ENCODE peak calls at places on chromosomes 4 and X, in ten cellular contexts. U, S, I, D, V, J, P, A, T and X are unnamed samples. For H3K27me3, the result is how much of the 10 kb centered on the place peaks cover.

GRCh38 chrX:138504254-138504653 is 207.3 kb downstream of the FGF13 start:
- DNase-seq in U (no peak), S (no peak), I (no peak), D (no peak), V (no peak), J (no peak), P (no peak), A (no peak), T (no peak), X (no peak)

GRCh38 chrX:298993-299392 is 17.8 kb downstream of the PLCXD1 start:
- DNase-seq in U (no peak), S (no peak), I (no peak), D (no peak), V (no peak), J (no peak), P (no peak), A (no peak), T (no peak), X (no peak)

GRCh38 chrX:17020371-17020770 is 73.9 kb downstream of the REPS2 start:
- DNase-seq in U (no peak), S (no peak), I (no peak), D (peak), V (no peak), J (no peak), P (peak), A (no peak), T (no peak), X (no peak)

GRCh38 chrX:67780694-67781109 is 236.9 kb downstream of the AR start:
- DNase-seq in U (peak), S (peak), I (peak), D (peak), V (peak), J (peak), P (peak), A (no peak), T (peak), X (peak)

GRCh38 chr4:172009461-172009860 is 196.3 kb downstream of the GALNTL6 start:
- DNase-seq in U (no peak), S (no peak), I (no peak), D (no peak), V (no peak), J (no peak), P (no peak), A (no peak), T (no peak), X (no peak)

GRCh38 chr4:183747931-183748664 is 89.0 kb downstream of the TRAPPC11 start:
- DNase-seq in U (no peak), S (no peak), I (no peak), D (no peak), V (peak), J (no peak), P (no peak), A (no peak), T (no peak), X (peak)

GRCh38 chr4:80202784-80203553 is 5.7 kb downstream of the PRDM8 start:
- DNase-seq in U (peak), S (no peak), I (peak), D (no peak), V (no peak), J (no peak), P (no peak), A (peak), T (peak), X (peak)

GRCh38 chr4:165894159-165894558 is 21.1 kb downstream of the TLL1 start:
- DNase-seq in U (no peak), S (no peak), I (no peak), D (no peak), V (no peak), J (no peak), P (no peak), A (no peak), T (no peak), X (no peak)

GRCh38 chr4:14184767-14185166 is 557.2 kb upstream of the BOD1L1 start:
- DNase-seq in U (no peak), S (no peak), I (no peak), D (no peak), V (no peak), J (no peak), P (no peak), A (no peak), T (no peak), X (no peak)

GRCh38 chr4:10079256-10079655 is 37.3 kb downstream of the WDR1 start:
- DNase-seq in U (no peak), S (peak), I (no peak), D (no peak), V (no peak), J (no peak), P (no peak), A (no peak), T (no peak), X (no peak)

GRCh38 chrX:103464071-103464773 is 55.1 kb downstream of the RAB40A start:
- DNase-seq in U (peak), S (no peak), I (peak), D (peak), V (no peak), J (peak), P (peak), A (peak), T (no peak), X (peak)

GRCh38 chrX:81890476-81890875 is 688.6 kb downstream of the SH3BGRL start:
- DNase-seq in U (no peak), S (no peak), I (no peak), D (no peak), V (no peak), J (no peak), P (no peak), A (no peak), T (no peak), X (no peak)

GRCh38 chr4:164937576-164938270 is 39.7 kb downstream of the TRIM61 start:
- DNase-seq in U (peak), S (no peak), I (peak), D (no peak), V (no peak), J (peak), P (peak), A (peak), T (no peak), X (peak)

GRCh38 chr4:15398732-15399131 is 29.1 kb upstream of the C1QTNF7 start:
- DNase-seq in U (no peak), S (no peak), I (no peak), D (no peak), V (no peak), J (no peak), P (no peak), A (no peak), T (no peak), X (no peak)

GRCh38 chr4:182862921-182863320 is 54.3 kb downstream of the DCTD start:
- DNase-seq in U (no peak), S (no peak), I (no peak), D (no peak), V (peak), J (no peak), P (no peak), A (no peak), T (no peak), X (no peak)

GRCh38 chrX:10111364-10112148 is 45.2 kb upstream of the CLCN4 start:
- DNase-seq in U (peak), S (no peak), I (peak), D (peak), V (no peak), J (no peak), P (no peak), A (no peak), T (peak), X (no peak)

GRCh38 chrX:65894138-65894537 is 145.7 kb downstream of the VSIG4 start:
- DNase-seq in U (no peak), S (no peak), I (no peak), D (no peak), V (no peak), J (no peak), P (no peak), A (peak), T (no peak), X (no peak)

GRCh38 chr4:128768373-128768996 is 41.0 kb upstream of the JADE1 start:
- DNase-seq in U (no peak), S (no peak), I (peak), D (no peak), V (no peak), J (peak), P (no peak), A (no peak), T (no peak), X (no peak)

GRCh38 chr4:41177016-41177415 is 37.3 kb downstream of the APBB2 start:
- DNase-seq in U (no peak), S (no peak), I (peak), D (no peak), V (no peak), J (peak), P (no peak), A (no peak), T (no peak), X (no peak)

GRCh38 chr4:81436096-81436495 is 35.6 kb downstream of the RASGEF1B start:
- DNase-seq in U (no peak), S (no peak), I (no peak), D (no peak), V (no peak), J (no peak), P (no peak), A (no peak), T (no peak), X (no peak)

GRCh38 chrX:68261060-68261672 is 172.1 kb downstream of the OPHN1 start:
- DNase-seq in U (no peak), S (no peak), I (no peak), D (no peak), V (no peak), J (no peak), P (peak), A (no peak), T (no peak), X (peak)

GRCh38 chr4:3689576-3690551 is 76.3 kb upstream of the ADRA2C start:
- DNase-seq in U (no peak), S (peak), I (no peak), D (no peak), V (no peak), J (no peak), P (no peak), A (no peak), T (peak), X (no peak)

DNA sequence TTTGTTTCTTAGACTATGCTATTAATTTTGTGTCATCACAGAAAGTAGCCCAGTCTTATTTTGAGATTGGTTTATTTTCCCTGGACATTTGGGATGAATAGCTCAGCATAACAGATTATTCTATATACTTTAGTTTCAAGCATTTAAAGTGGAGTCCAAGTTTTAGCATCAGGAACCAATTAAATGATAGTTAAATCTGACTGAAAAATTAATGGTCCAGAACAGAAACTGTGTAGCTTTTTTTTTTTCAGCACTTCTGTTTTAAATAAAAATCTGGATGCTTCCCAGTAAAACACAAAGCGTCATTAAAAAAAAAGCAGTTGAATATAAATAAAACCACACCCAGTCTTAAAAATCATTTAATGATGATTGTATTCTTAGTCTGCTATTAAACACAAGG is 59.4 kb upstream of the PITX2 start:
- DNase-seq in U (no peak), S (no peak), I (no peak), D (no peak), V (no peak), J (no peak), P (no peak), A (no peak), T (no peak), X (no peak)
- H3K4me3 ChIP-seq in U (no peak), S (no peak), I (no peak), D (no peak), V (no peak), J (no peak), P (no peak), A (no peak), T (no peak), X (no peak)

DNA sequence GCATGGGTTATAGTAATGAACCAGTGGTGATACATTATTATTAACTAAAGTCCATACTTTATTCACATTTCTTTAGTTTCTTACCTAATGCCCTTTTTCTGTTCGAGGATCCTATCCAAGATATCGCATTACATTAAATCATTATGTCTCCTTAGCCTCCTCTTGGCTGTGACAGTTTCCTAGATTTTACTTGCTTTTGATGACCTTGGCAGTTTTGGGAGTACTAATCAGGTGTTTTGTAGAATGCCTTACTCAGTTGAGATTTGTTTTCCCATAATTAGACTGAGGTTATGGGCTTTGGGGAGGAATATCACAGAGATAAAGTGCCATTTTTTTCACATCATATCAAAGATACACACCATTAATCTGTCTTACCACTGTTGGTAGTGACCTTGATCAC is 5.0 kb downstream of the KLHL5 start:
- DNase-seq in U (no peak), S (no peak), I (no peak), D (no peak), V (no peak), J (no peak), P (no peak), A (no peak), T (no peak), X (no peak)
- H3K27me3 ChIP-seq in U (under half), S (under half), I (under half), D (under half), V (under half), J (under half), P (under half), A (under half), T (under half), X (under half)

GRCh38 chr4:186790630-186791029 is 67.0 kb upstream of the FAT1 start:
- DNase-seq in U (no peak), S (no peak), I (no peak), D (no peak), V (no peak), J (no peak), P (no peak), A (no peak), T (no peak), X (no peak)

GRCh38 chr4:186787536-186787935 is 63.9 kb upstream of the FAT1 start:
- DNase-seq in U (no peak), S (no peak), I (no peak), D (no peak), V (no peak), J (no peak), P (no peak), A (no peak), T (no peak), X (no peak)

GRCh38 chr4:186789671-186790070 is 66.0 kb upstream of the FAT1 start:
- DNase-seq in U (no peak), S (no peak), I (peak), D (no peak), V (no peak), J (no peak), P (no peak), A (no peak), T (no peak), X (no peak)

DNA sequence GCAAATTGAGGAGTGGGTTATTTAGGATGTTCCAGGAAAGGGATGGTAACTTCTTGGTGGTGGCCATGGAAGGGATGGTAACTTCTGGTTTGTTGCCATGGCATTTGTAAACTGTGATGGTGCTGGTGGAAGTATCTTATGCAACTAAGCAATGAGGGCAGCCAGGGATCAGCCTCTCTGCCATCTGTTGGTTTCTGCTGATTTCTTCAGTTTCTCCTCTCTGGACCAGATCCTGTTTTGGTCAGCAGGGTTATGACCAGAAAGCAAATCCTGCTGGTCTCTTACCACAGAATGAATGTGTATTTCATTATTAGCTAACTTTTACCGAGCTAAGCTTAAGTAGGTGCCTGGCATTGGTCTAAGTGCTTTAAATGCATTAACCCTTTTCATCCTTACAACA is 69.3 kb upstream of the FAT1 start:
- DNase-seq in U (no peak), S (no peak), I (peak), D (no peak), V (no peak), J (no peak), P (no peak), A (no peak), T (no peak), X (peak)
- H3K4me3 ChIP-seq in U (no peak), S (no peak), I (no peak), D (no peak), V (no peak), J (no peak), P (no peak), A (no peak), T (no peak), X (no peak)

DNA sequence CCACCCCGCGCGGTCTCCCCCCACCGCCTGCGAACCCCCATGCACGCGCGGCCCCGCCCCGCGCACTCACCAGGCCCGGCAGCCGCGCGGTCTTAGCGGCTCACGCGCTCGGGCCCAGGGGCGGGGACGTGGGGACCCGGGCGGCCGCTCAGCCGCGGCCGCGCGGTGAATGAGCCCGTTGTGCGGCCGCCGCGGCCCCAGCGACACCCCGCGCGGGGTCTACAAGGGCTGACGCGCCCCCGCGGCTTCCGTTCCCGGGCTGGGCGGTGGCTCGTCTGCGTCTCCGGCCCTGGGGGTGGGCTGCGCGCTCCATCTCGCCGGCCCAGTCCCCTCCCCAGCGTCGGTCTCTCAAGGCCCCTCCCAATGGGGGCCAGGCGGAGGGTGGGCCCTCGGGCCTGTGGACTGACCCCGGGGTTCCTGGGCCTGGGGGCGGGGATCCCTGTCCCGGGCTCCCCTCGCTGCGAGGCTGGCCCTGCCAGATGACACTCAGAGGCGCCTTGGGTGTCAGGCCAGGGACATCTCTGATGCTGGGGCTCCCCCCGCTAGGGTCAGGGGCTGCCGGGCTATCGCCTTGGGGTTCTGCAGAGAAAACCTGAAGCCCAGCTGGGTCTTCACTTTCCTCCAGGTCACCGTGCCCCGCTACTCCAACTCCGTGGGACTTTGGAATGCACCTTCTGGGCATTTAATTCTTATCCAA is 4.3 kb upstream of the SLC26A1 start:
- DNase-seq in U (no peak), S (no peak), I (peak), D (no peak), V (no peak), J (no peak), P (no peak), A (peak), T (peak), X (no peak)
- H3K27me3 ChIP-seq in U (under half), S (half or more), I (half or more), D (under half), V (under half), J (under half), P (under half), A (half or more), T (under half), X (under half)

GRCh38 chr4:174119818-174120217 is 163.6 kb downstream of the FBXO8 start:
- DNase-seq in U (no peak), S (no peak), I (peak), D (no peak), V (no peak), J (no peak), P (no peak), A (peak), T (no peak), X (no peak)

GRCh38 chr4:174122705-174123104 is 160.8 kb downstream of the FBXO8 start:
- DNase-seq in U (no peak), S (no peak), I (peak), D (no peak), V (no peak), J (no peak), P (no peak), A (no peak), T (no peak), X (no peak)

GRCh38 chr4:174118171-174118570 is 165.3 kb downstream of the FBXO8 start:
- DNase-seq in U (no peak), S (no peak), I (no peak), D (no peak), V (no peak), J (no peak), P (no peak), A (no peak), T (no peak), X (no peak)

GRCh38 chr4:174119051-174119450 is 164.4 kb downstream of the FBXO8 start:
- DNase-seq in U (no peak), S (no peak), I (peak), D (no peak), V (no peak), J (peak), P (no peak), A (no peak), T (no peak), X (peak)

GRCh38 chr4:174120446-174121142 is 162.9 kb downstream of the FBXO8 start:
- DNase-seq in U (peak), S (no peak), I (peak), D (peak), V (no peak), J (peak), P (peak), A (peak), T (peak), X (peak)
- H3K4me3 ChIP-seq in U (peak), S (peak), I (peak), D (no peak), V (no peak), J (peak), P (peak), A (peak), T (peak), X (peak)

DNA sequence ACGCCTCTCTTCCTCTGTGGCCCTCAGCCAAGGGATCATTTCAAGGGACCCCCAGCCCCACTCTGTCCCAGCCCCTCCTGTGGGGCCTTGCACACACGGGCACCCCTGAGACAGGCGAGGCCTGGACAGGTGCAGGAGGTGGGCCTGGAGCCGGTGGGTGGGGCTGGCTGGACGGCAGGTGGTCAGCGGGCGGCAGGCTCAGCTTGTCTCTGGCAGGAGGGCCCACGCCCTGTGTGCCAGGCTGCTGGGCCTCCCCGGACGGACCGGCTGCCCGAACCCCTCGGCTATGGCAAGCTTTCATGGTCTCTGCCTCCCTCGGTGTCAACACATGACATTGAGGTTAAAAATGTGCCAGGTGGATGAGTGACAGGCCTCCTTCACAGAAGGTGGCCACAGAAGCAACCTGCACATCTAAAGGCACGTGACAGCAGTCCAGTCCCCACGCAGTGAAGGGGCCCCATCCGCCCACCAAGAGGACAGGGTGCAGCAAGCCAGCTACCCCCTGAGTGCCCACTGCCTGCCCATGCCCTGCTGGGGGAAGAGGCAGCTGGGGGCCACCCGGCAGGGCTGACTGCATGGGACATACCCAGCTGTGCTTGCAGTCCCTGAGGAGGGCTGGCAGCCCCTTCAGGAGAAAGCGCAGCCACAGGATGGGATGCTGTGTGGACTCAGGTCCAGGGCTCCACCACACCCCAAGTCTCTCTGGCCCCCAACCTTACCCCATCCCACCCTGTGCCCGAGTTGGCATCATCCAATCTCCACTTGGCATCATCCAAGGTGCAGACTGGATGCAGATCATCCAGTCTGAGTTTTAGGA is 109.3 kb downstream of the FAM53A start:
- DNase-seq in U (no peak), S (no peak), I (no peak), D (no peak), V (no peak), J (no peak), P (no peak), A (no peak), T (peak), X (no peak)
- H3K27me3 ChIP-seq in U (under half), S (under half), I (under half), D (under half), V (under half), J (under half), P (under half), A (under half), T (under half), X (under half)